ENCODE peak calls at places on chromosomes 6 and 20, in nine cellular contexts. B is neural progenitor cell, G is fibroblast of mammary gland, D is kidney epithelial cell, I is fibroblast of pulmonary artery, S is OCI-LY7, X is thyroid gland, Q is cardiac muscle cell, N is HCT116. E is an unnamed sample.

GRCh38 chr6:137107767-137108105 is 63.0 kb upstream of the IL20RA start:
- DNase-seq in G (peak; percentile 2), X (no peak), D (no peak), I (no peak), N (no peak), B (no peak), Q (no peak), S (no peak), E (no peak)

GRCh38 chr6:146543211-146543939 is at the start of gene RAB32:
- DNase-seq in Q (peak; percentile 95), B (peak; percentile 93), N (no peak), G (peak; percentile 91), I (peak; percentile 96), S (no peak), D (peak; percentile 59), X (peak; percentile 92), E (peak; percentile 92)

GRCh38 chr6:5302995-5303622 is 41.8 kb downstream of the FARS2 start:
- DNase-seq in Q (peak; percentile 65), X (peak; percentile 87), B (peak; percentile 53), D (no peak), G (peak; percentile 10), N (peak; percentile 42), I (peak; percentile 42), S (peak; percentile 59), E (no peak)

GRCh38 chr6:166006593-166007301 is 160.9 kb downstream of the TBXT start:
- DNase-seq in I (peak; percentile 88), B (peak; percentile 41), Q (peak; percentile 31), X (no peak), N (no peak), D (no peak), S (no peak), G (peak; percentile 76), E (peak; percentile 82)

GRCh38 chr6:22664968-22665367 is 95.6 kb downstream of the HDGFL1 start:
- DNase-seq in B (no peak), N (no peak), D (no peak), X (no peak), I (no peak), S (no peak), G (no peak), Q (no peak), E (no peak)

GRCh38 chr20:42974347-42974746 is 215.4 kb downstream of the PTPRT start:
- DNase-seq in I (no peak), X (no peak), Q (no peak), N (no peak), S (no peak), D (no peak), B (no peak), G (no peak), E (no peak)

GRCh38 chr6:4103929-4104328 is 25.0 kb upstream of the FAM217A start:
- DNase-seq in B (no peak), N (no peak), D (no peak), X (no peak), G (no peak), I (no peak), Q (no peak), S (no peak), E (no peak)

GRCh38 chr6:119890470-119890869 is 540.9 kb upstream of the MAN1A1 start:
- DNase-seq in B (no peak), X (no peak), G (no peak), N (no peak), D (no peak), Q (no peak), I (no peak), S (no peak), E (peak; percentile 60)

GRCh38 chr6:64904616-64905015 is 802.4 kb downstream of the EYS start:
- DNase-seq in N (no peak), Q (no peak), D (no peak), G (no peak), S (no peak), I (no peak), B (no peak), X (no peak), E (no peak)

GRCh38 chr6:14726816-14727493 is 518.9 kb upstream of the JARID2 start:
- DNase-seq in N (no peak), S (no peak), X (no peak), G (no peak), I (no peak), Q (no peak), D (no peak), B (no peak), E (no peak)

GRCh38 chr20:428658-429200 is 20.6 kb downstream of the RBCK1 start:
- DNase-seq in N (no peak), B (no peak), D (no peak), Q (no peak), S (no peak), G (no peak), X (no peak), I (no peak), E (no peak)

GRCh38 chr6:48833916-48834315 is 629.1 kb downstream of the MMUT start:
- DNase-seq in I (no peak), Q (no peak), B (no peak), S (no peak), X (no peak), G (no peak), D (no peak), N (no peak), E (no peak)

GRCh38 chr6:34919651-34920050 is 30.6 kb downstream of the ANKS1A start:
- DNase-seq in D (no peak), G (peak; percentile 58), S (no peak), X (no peak), B (no peak), Q (no peak), N (no peak), I (peak; percentile 76), E (peak; percentile 43)

GRCh38 chr6:76774750-76775396 is 688.4 kb downstream of the HTR1B start:
- DNase-seq in G (no peak), X (no peak), D (no peak), Q (peak; percentile 18), S (no peak), I (peak; percentile 51), N (no peak), B (peak; percentile 4), E (peak; percentile 10)

GRCh38 chr6:3281669-3282460 is 23.1 kb downstream of the PSMG4 start:
- DNase-seq in G (peak; percentile 98), D (no peak), Q (no peak), I (peak; percentile 92), X (no peak), N (no peak), S (no peak), B (peak; percentile 51), E (peak; percentile 97)

DNA sequence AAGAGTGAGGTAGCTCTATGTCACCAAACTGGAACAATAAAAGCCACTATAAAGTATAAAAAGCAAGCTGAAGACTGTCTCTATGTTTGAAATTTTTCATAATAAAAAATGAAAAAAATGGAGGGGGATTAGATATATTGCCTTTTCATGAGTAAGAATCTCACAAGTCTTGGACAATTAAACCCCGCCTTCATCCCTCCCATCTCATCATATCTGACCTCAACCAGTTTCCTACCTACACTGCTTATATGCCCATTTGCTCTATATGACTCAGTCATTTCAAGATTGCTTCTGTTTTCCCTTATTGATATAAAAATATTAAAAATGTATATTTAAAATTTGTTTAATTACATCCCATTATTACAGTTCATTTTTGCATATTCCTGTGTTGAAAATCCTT is 2.9 kb upstream of the TRIM39 start:
- DNase-seq in I (no peak), X (no peak), G (peak; percentile 19), N (no peak), Q (no peak), D (no peak), S (no peak), B (no peak), E (no peak)
- H3K4me3 ChIP-seq in I (no peak overlapping the region), X (no peak overlapping the region), G (no peak overlapping the region), N (no peak overlapping the region), Q (no peak overlapping the region), D (no peak overlapping the region), S (peak overlapping the region; percentile 84), B (no peak overlapping the region), E (no peak overlapping the region)

GRCh38 chr6:7673063-7673536 is 52.8 kb upstream of the BMP6 start:
- DNase-seq in S (no peak), G (peak; percentile 77), Q (peak; percentile 32), N (peak; percentile 50), D (no peak), X (peak; percentile 55), B (peak; percentile 81), I (peak; percentile 42), E (peak; percentile 69)
- TF ChIP-seq CTCF in S (peak; percentile 26), G (peak; percentile 10), Q (peak; percentile 5), N (peak; percentile 43), D (no peak), X (no peak), B (peak; percentile 51), I (no peak), E (no peak)

GRCh38 chr20:56859751-56860366 is 230.8 kb downstream of the TFAP2C start:
- DNase-seq in B (peak; percentile 43), N (no peak), X (no peak), D (peak; percentile 7), Q (no peak), S (no peak), I (peak; percentile 14), G (no peak), E (no peak)
- H3K4me3 ChIP-seq in B (peak overlapping the region; percentile 27), N (no peak overlapping the region), X (no peak overlapping the region), D (no peak overlapping the region), Q (no peak overlapping the region), S (no peak overlapping the region), I (no peak overlapping the region), G (no peak overlapping the region), E (no peak overlapping the region)

GRCh38 chr20:38963745-38964144 is 1.6 kb downstream of the DHX35 start:
- DNase-seq in X (no peak), Q (no peak), S (no peak), D (no peak), G (no peak), N (no peak), B (no peak), I (no peak), E (no peak)

GRCh38 chr20:38965264-38965663 is 3.1 kb downstream of the DHX35 start:
- DNase-seq in S (no peak), D (no peak), I (no peak), Q (no peak), G (no peak), X (no peak), B (no peak), N (no peak), E (no peak)

GRCh38 chr20:38961530-38962043 is 557 bp upstream of the DHX35 start:
- DNase-seq in Q (no peak), D (no peak), X (peak; percentile 21), N (no peak), B (peak; percentile 15), I (no peak), G (no peak), S (peak; percentile 27), E (no peak)

GRCh38 chr20:38962898-38963484 is 847 bp downstream of the DHX35 start:
- DNase-seq in D (no peak), B (no peak), N (no peak), Q (no peak), I (no peak), G (no peak), X (no peak), S (peak; percentile 14), E (no peak)

GRCh38 chr20:38962044-38962897 is at the start of gene DHX35:
- DNase-seq in B (peak; percentile 99), G (peak; percentile 94), Q (peak; percentile 99), D (peak; percentile 75), S (peak; percentile 98), N (peak; percentile 91), I (peak; percentile 97), X (peak; percentile 98), E (peak; percentile 94)
- TF ChIP-seq CTCF in B (peak; percentile 20), G (peak; percentile 40), Q (peak; percentile 49), D (peak; percentile 43), S (peak; percentile 70), N (no peak), I (peak; percentile 51), X (peak; percentile 14), E (peak; percentile 61)